ENCODE peak calls at places on chromosome 16, in five cellular contexts. C is naive thymus-derived CD4-positive, alpha-beta T cell; Y is cardiac muscle cell; Z is body of pancreas; S is IMR-90. N is an unnamed sample.

GRCh38 chr16:67936124-67936875 is at the start of gene PSMB10:
- DNase-seq in C (peak; percentile 24), Y (peak; percentile 66), Z (peak; percentile 60), S (peak; percentile 72), N (peak; percentile 45)

GRCh38 chr16:66419527-66419926 is 7.6 kb upstream of the BEAN1 start:
- DNase-seq in C (no peak), Y (no peak), Z (no peak), S (no peak), N (no peak)

GRCh38 chr16:48444574-48444973 is 59.4 kb upstream of the SIAH1 start:
- DNase-seq in C (no peak), Y (peak; percentile 91), Z (no peak), S (peak; percentile 94), N (peak; percentile 10)

GRCh38 chr16:67936876-67937605 is 391 bp upstream of the PSMB10 start:
- DNase-seq in C (peak; percentile 48), Y (no peak), Z (peak; percentile 9), S (no peak), N (no peak)

GRCh38 chr16:89670496-89671431 is 13.1 kb downstream of the SPATA33 start:
- DNase-seq in C (no peak), Y (peak; percentile 25), Z (no peak), S (peak; percentile 57), N (no peak)

GRCh38 chr16:64094992-64095579 is 1026.8 kb downstream of the CDH11 start:
- DNase-seq in C (no peak), Y (peak; percentile 17), Z (no peak), S (peak; percentile 33), N (no peak)

GRCh38 chr16:83574388-83574787 is 233.4 kb upstream of the HSBP1 start:
- DNase-seq in C (no peak), Y (peak; percentile 30), Z (no peak), S (peak; percentile 96), N (no peak)

GRCh38 chr16:15772579-15773293 is 84.1 kb downstream of the MYH11 start:
- DNase-seq in C (no peak), Y (no peak), Z (no peak), S (no peak), N (no peak)

GRCh38 chr16:30949655-30950515 is 1.0 kb downstream of the ORAI3 start:
- DNase-seq in C (no peak), Y (peak; percentile 82), Z (peak; percentile 84), S (peak; percentile 80), N (peak; percentile 85)

GRCh38 chr16:62041401-62041800 is 5.2 kb upstream of the CDH8 start:
- DNase-seq in C (no peak), Y (peak; percentile 3), Z (no peak), S (no peak), N (no peak)

GRCh38 chr16:35910409-35910808 is 2451.0 kb downstream of the TP53TG3F start:
- DNase-seq in C (no peak), Y (no peak), Z (no peak), S (no peak), N (no peak)

GRCh38 chr16:51156836-51157235 is 5.8 kb upstream of the SALL1 start:
- DNase-seq in C (no peak), Y (no peak), Z (no peak), S (no peak), N (no peak)

GRCh38 chr16:81745704-81746558 is 33.2 kb upstream of the PLCG2 start:
- DNase-seq in C (peak; percentile 53), Y (peak; percentile 63), Z (peak; percentile 67), S (peak; percentile 31), N (peak; percentile 41)

GRCh38 chr16:73390491-73390890 is 342.6 kb upstream of the ZFHX3 start:
- DNase-seq in C (no peak), Y (no peak), Z (no peak), S (no peak), N (no peak)

GRCh38 chr16:21937387-21937829 is 15.8 kb upstream of the UQCRC2 start:
- DNase-seq in C (no peak), Y (no peak), Z (no peak), S (no peak), N (no peak)

GRCh38 chr16:67537270-67537635 is 8.6 kb downstream of the RIPOR1 start:
- DNase-seq in C (no peak), Y (peak; percentile 65), Z (peak; percentile 65), S (peak; percentile 36), N (no peak)

GRCh38 chr16:53968896-53969295 is 264.9 kb downstream of the FTO start:
- DNase-seq in C (no peak), Y (no peak), Z (no peak), S (peak; percentile 37), N (no peak)

GRCh38 chr16:81879625-81880024 is 100.5 kb downstream of the PLCG2 start:
- DNase-seq in C (no peak), Y (no peak), Z (no peak), S (no peak), N (no peak)

GRCh38 chr16:28292731-28293588 is 635 bp downstream of the SBK1 start:
- DNase-seq in C (no peak), Y (no peak), Z (peak; percentile 60), S (no peak), N (no peak)

GRCh38 chr16:81492307-81492706 is 47.7 kb downstream of the CMIP start:
- DNase-seq in C (no peak), Y (no peak), Z (no peak), S (no peak), N (no peak)

GRCh38 chr16:81175325-81175891 is 63.1 kb upstream of the BCO1 start:
- DNase-seq in C (no peak), Y (peak; percentile 65), Z (no peak), S (peak; percentile 84), N (no peak)

GRCh38 chr16:85936761-85937343 is 37.9 kb downstream of the IRF8 start:
- DNase-seq in C (no peak), Y (no peak), Z (no peak), S (no peak), N (no peak)

GRCh38 chr16:2787406-2787805 is at the start of gene PRSS33:
- DNase-seq in C (no peak), Y (no peak), Z (no peak), S (no peak), N (no peak)
- H3K27me3 ChIP-seq in C (no peaks in the 10 kb centered on the region), Y (peaks cover 36% of the 10 kb centered on the region), Z (no peaks in the 10 kb centered on the region), S (peaks cover 71% of the 10 kb centered on the region), N (no peaks in the 10 kb centered on the region)

DNA sequence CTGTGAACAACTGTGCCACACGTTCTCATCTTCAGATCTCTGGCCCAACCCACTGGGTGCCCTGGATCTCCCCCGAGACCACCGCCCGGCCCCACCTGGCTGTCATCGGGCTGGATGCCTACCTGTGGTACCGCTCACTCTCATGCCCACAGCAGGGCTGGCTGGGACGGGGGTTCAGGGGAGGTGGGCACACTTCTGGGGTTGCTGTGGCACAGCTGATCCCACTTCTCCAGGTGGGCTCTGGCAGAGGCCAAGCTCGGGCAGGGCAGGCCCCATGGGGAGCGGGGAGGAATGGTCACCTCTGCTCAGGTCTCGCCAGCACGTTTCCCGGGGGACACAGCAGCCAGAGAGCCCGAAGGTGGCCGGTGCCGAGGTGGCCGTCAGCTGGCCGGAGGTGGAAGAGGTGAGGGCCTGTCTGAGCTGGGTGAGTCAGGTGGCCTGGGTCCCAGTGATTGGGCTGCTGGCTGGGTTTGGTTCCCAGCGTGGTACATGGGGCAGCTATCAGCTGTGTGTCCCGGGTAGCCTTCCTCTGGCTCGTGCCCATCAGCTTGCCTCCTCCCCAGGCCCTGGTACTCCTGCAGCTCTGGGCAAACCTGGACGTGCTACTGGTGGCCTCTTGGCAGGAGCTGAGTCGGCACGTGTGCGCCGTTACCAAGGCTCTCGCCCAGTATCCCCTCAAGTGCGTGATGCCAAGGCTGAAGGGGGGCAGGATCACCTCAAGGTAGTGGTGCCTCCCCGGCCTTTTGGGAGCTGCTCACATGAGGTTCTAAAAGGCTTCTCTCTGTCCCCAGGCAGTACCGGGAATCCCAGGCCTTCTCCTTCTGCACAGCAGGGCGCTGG is 2.3 kb upstream of the MRPS34 start:
- DNase-seq in C (no peak), Y (no peak), Z (peak; percentile 16), S (no peak), N (no peak)
- H3K4me1 ChIP-seq in C (peaks cover 25% of the 10 kb centered on the region), Y (peaks cover 13% of the 10 kb centered on the region), Z (peaks cover 49% of the 10 kb centered on the region), S (peaks cover 13% of the 10 kb centered on the region), N (peaks cover 6% of the 10 kb centered on the region)

GRCh38 chr16:3589001-3589400 is 11.8 kb upstream of the NLRC3 start:
- DNase-seq in C (no peak), Y (no peak), Z (no peak), S (no peak), N (no peak)
- H3K4me3 ChIP-seq in C (no peak overlapping the region), Y (no peak overlapping the region), Z (no peak overlapping the region), S (no peak overlapping the region), N (no peak overlapping the region)

GRCh38 chr16:75340715-75341500 is 89.5 kb upstream of the BCAR1 start:
- DNase-seq in C (no peak), Y (peak; percentile 44), Z (no peak), S (peak; percentile 43), N (no peak)

GRCh38 chr16:75345711-75346110 is 87.6 kb downstream of the CFDP1 start:
- DNase-seq in C (no peak), Y (no peak), Z (no peak), S (peak; percentile 18), N (no peak)

GRCh38 chr16:75337430-75337829 is 86.0 kb upstream of the BCAR1 start:
- DNase-seq in C (no peak), Y (no peak), Z (no peak), S (no peak), N (no peak)

GRCh38 chr16:75343311-75343710 is 90.0 kb downstream of the CFDP1 start:
- DNase-seq in C (no peak), Y (no peak), Z (no peak), S (no peak), N (no peak)

GRCh38 chr16:75341934-75342811 is 90.7 kb upstream of the BCAR1 start:
- DNase-seq in C (no peak), Y (peak; percentile 56), Z (peak; percentile 21), S (peak; percentile 65), N (no peak)
- H3K27me3 ChIP-seq in C (no peaks in the 10 kb centered on the region), Y (no peaks in the 10 kb centered on the region), Z (no peaks in the 10 kb centered on the region), S (no peaks in the 10 kb centered on the region), N (no peaks in the 10 kb centered on the region)

DNA sequence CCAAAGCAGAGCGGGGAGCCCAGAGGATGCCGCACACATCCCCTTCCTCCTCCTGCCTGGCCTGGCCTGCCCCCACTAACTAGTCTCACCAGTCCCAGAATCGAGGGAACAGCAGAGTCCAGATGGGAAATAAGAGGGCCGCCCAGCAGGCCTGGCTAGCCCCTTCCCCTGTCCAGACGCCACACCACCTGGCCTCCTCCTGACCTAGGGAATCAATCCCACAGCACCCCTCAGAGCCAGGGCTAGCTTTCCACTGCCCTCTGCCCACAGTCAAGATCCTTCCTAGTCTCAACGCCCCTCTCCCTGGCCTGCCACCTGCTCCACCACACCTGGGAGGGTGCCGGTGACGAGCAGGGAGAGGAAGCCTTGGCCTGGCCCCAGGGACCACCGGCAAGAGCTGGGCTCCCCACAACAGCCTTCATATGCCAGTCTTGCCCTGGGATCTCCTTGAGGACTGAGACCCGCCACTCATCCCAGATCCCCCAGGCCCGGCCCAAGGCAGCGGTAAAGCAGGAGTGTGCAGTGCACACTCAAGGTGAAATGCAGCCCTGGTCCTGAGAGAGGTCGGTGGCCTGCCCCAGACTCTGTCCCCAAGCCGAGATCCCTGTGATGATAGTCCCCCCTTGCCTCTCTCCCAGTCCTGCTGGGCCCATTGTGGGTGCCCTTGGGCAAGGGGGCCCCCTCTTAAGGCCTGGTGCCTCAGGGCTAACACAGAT is 27.9 kb downstream of the KATNB1 start:
- DNase-seq in C (no peak), Y (no peak), Z (no peak), S (no peak), N (no peak)
- H3K4me1 ChIP-seq in C (no peaks in the 10 kb centered on the region), Y (no peaks in the 10 kb centered on the region), Z (no peaks in the 10 kb centered on the region), S (peaks cover 7% of the 10 kb centered on the region), N (peaks cover 4% of the 10 kb centered on the region)

DNA sequence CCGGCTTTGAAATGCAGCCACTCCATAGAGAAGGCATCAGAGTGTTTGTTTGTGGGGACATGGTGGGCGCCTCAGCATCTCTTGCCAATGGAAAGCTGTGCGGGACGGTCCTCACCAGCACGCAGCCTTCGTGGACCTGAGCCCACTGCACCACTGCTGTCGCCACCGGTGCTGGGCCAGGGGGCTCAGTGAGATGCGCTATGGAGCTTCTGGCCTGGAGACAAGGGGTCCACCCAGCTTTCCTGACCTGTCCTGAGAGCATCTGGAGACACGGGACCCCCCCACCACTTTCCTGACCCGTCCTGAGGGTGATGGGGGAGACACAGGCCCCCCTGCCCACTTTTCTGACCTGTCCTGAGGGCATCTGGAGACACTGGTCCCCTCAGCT is 79.4 kb downstream of the LMF1 start:
- DNase-seq in C (no peak), Y (no peak), Z (no peak), S (no peak), N (no peak)
- H3K4me3 ChIP-seq in C (no peak overlapping the region), Y (no peak overlapping the region), Z (no peak overlapping the region), S (no peak overlapping the region), N (no peak overlapping the region)